ENCODE peak calls at places on chromosomes 6 and 20, in eight cellular contexts. One of them, this sample, is unnamed.

GRCh38 chr6:133923938-133924593 is 29.0 kb upstream of the TBPL1 start:
- DNase-seq in GM12865: peak; percentile 76
- DNase-seq in AG04450: peak; percentile 59
- DNase-seq in right atrium auricular region: no peak
- DNase-seq in GM10248: peak; percentile 54
- DNase-seq in tibial artery: peak; percentile 77
- DNase-seq in CD8-positive, alpha-beta T cell: peak; percentile 64
- DNase-seq in neural progenitor cell: peak; percentile 84
- DNase-seq in this sample: peak; percentile 59

GRCh38 chr6:170441316-170441715 is 111.8 kb downstream of the PSMB1 start:
- DNase-seq in GM12865: no peak
- DNase-seq in AG04450: no peak
- DNase-seq in CD8-positive, alpha-beta T cell: no peak
- DNase-seq in tibial artery: no peak
- DNase-seq in right atrium auricular region: no peak
- DNase-seq in GM10248: no peak
- DNase-seq in neural progenitor cell: no peak
- DNase-seq in this sample: no peak

GRCh38 chr20:35514371-35514960 is 15.0 kb downstream of the C20orf173 start:
- DNase-seq in GM10248: no peak
- DNase-seq in CD8-positive, alpha-beta T cell: no peak
- DNase-seq in AG04450: no peak
- DNase-seq in GM12865: no peak
- DNase-seq in right atrium auricular region: no peak
- DNase-seq in tibial artery: no peak
- DNase-seq in neural progenitor cell: no peak
- DNase-seq in this sample: no peak

GRCh38 chr6:167760979-167761793 is 65.5 kb upstream of the AFDN start:
- DNase-seq in AG04450: no peak
- DNase-seq in GM10248: no peak
- DNase-seq in GM12865: no peak
- DNase-seq in neural progenitor cell: no peak
- DNase-seq in right atrium auricular region: peak; percentile 81
- DNase-seq in tibial artery: peak; percentile 70
- DNase-seq in CD8-positive, alpha-beta T cell: no peak
- DNase-seq in this sample: no peak

GRCh38 chr6:34090495-34090894 is 55.4 kb downstream of the GRM4 start:
- DNase-seq in GM12865: no peak
- DNase-seq in CD8-positive, alpha-beta T cell: no peak
- DNase-seq in tibial artery: no peak
- DNase-seq in right atrium auricular region: no peak
- DNase-seq in neural progenitor cell: no peak
- DNase-seq in AG04450: no peak
- DNase-seq in GM10248: no peak
- DNase-seq in this sample: no peak

GRCh38 chr6:1825926-1826325 is 216.2 kb downstream of the FOXC1 start:
- DNase-seq in neural progenitor cell: no peak
- DNase-seq in tibial artery: no peak
- DNase-seq in GM10248: no peak
- DNase-seq in right atrium auricular region: no peak
- DNase-seq in AG04450: no peak
- DNase-seq in CD8-positive, alpha-beta T cell: no peak
- DNase-seq in GM12865: no peak
- DNase-seq in this sample: no peak

GRCh38 chr6:117491916-117492315 is 9.4 kb downstream of the DCBLD1 start:
- DNase-seq in GM10248: no peak
- DNase-seq in tibial artery: no peak
- DNase-seq in AG04450: no peak
- DNase-seq in right atrium auricular region: no peak
- DNase-seq in neural progenitor cell: no peak
- DNase-seq in GM12865: no peak
- DNase-seq in CD8-positive, alpha-beta T cell: no peak
- DNase-seq in this sample: no peak

GRCh38 chr20:48760403-48760889 is 67.4 kb downstream of the PREX1 start:
- DNase-seq in neural progenitor cell: no peak
- DNase-seq in AG04450: no peak
- DNase-seq in tibial artery: no peak
- DNase-seq in CD8-positive, alpha-beta T cell: peak; percentile 84
- DNase-seq in GM10248: peak; percentile 64
- DNase-seq in GM12865: peak; percentile 79
- DNase-seq in right atrium auricular region: no peak
- DNase-seq in this sample: peak; percentile 53

GRCh38 chr20:53737404-53738038 is 143.9 kb upstream of the ZNF217 start:
- DNase-seq in GM12865: peak; percentile 62
- DNase-seq in right atrium auricular region: no peak
- DNase-seq in tibial artery: no peak
- DNase-seq in neural progenitor cell: no peak
- DNase-seq in AG04450: no peak
- DNase-seq in GM10248: no peak
- DNase-seq in CD8-positive, alpha-beta T cell: no peak
- DNase-seq in this sample: no peak

GRCh38 chr6:26249959-26250805 is 114.8 kb upstream of the BTN3A2 start:
- DNase-seq in GM10248: no peak
- DNase-seq in AG04450: no peak
- DNase-seq in right atrium auricular region: no peak
- DNase-seq in CD8-positive, alpha-beta T cell: peak; percentile 82
- DNase-seq in neural progenitor cell: peak; percentile 93
- DNase-seq in GM12865: peak; percentile 95
- DNase-seq in tibial artery: no peak
- DNase-seq in this sample: peak; percentile 55
- TF ChIP-seq CTCF in GM10248: peak; percentile 59
- TF ChIP-seq CTCF in AG04450: peak; percentile 50
- TF ChIP-seq CTCF in right atrium auricular region: no peak
- TF ChIP-seq CTCF in CD8-positive, alpha-beta T cell: peak; percentile 57
- TF ChIP-seq CTCF in neural progenitor cell: peak; percentile 37
- TF ChIP-seq CTCF in GM12865: peak; percentile 53
- TF ChIP-seq CTCF in tibial artery: no peak
- TF ChIP-seq CTCF in this sample: peak; percentile 61

GRCh38 chr6:11822346-11822745 is 43.7 kb upstream of the ADTRP start:
- DNase-seq in GM10248: no peak
- DNase-seq in CD8-positive, alpha-beta T cell: no peak
- DNase-seq in AG04450: no peak
- DNase-seq in GM12865: peak; percentile 45
- DNase-seq in right atrium auricular region: no peak
- DNase-seq in neural progenitor cell: no peak
- DNase-seq in tibial artery: no peak
- DNase-seq in this sample: no peak
- TF ChIP-seq CTCF in GM10248: no peak
- TF ChIP-seq CTCF in CD8-positive, alpha-beta T cell: no peak
- TF ChIP-seq CTCF in AG04450: no peak
- TF ChIP-seq CTCF in GM12865: peak; percentile 4
- TF ChIP-seq CTCF in right atrium auricular region: no peak
- TF ChIP-seq CTCF in neural progenitor cell: no peak
- TF ChIP-seq CTCF in tibial artery: no peak
- TF ChIP-seq CTCF in this sample: peak; percentile 13

GRCh38 chr6:26196846-26197683 is 109.8 kb downstream of the HFE start:
- DNase-seq in tibial artery: peak; percentile 87
- DNase-seq in CD8-positive, alpha-beta T cell: peak; percentile 80
- DNase-seq in right atrium auricular region: peak; percentile 85
- DNase-seq in AG04450: peak; percentile 86
- DNase-seq in GM12865: peak; percentile 97
- DNase-seq in GM10248: peak; percentile 87
- DNase-seq in neural progenitor cell: peak; percentile 84
- DNase-seq in this sample: peak; percentile 87
- TF ChIP-seq CTCF in tibial artery: no peak
- TF ChIP-seq CTCF in CD8-positive, alpha-beta T cell: no peak
- TF ChIP-seq CTCF in right atrium auricular region: no peak
- TF ChIP-seq CTCF in AG04450: no peak
- TF ChIP-seq CTCF in GM12865: no peak
- TF ChIP-seq CTCF in GM10248: peak; percentile 11
- TF ChIP-seq CTCF in neural progenitor cell: no peak
- TF ChIP-seq CTCF in this sample: no peak

DNA sequence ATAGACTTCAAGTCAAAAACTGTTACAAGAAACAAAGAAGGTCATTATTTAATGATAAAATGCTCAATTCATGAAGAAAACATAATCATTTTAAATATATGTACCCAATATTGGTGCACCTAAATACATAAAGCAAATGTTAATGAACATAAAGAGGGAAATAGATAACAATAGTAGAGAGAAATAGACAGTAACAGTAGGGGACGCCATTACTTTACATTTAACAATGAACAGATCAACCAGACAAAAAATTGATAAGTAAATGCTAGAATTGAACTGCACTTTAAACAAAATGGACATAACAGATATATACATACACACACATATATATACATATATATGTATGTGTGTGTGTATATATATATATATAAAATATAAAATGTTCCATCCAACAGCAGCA is 37.4 kb downstream of the IL22RA2 start:
- DNase-seq in AG04450: no peak
- DNase-seq in tibial artery: no peak
- DNase-seq in neural progenitor cell: no peak
- DNase-seq in CD8-positive, alpha-beta T cell: no peak
- DNase-seq in right atrium auricular region: no peak
- DNase-seq in GM12865: no peak
- DNase-seq in GM10248: no peak
- DNase-seq in this sample: no peak
- TF ChIP-seq CTCF in AG04450: peak; percentile 32
- TF ChIP-seq CTCF in tibial artery: no peak
- TF ChIP-seq CTCF in neural progenitor cell: no peak
- TF ChIP-seq CTCF in CD8-positive, alpha-beta T cell: no peak
- TF ChIP-seq CTCF in right atrium auricular region: no peak
- TF ChIP-seq CTCF in GM12865: no peak
- TF ChIP-seq CTCF in GM10248: no peak
- TF ChIP-seq CTCF in this sample: no peak

GRCh38 chr20:9319687-9320384 is 194.6 kb upstream of the LAMP5 start:
- DNase-seq in neural progenitor cell: no peak
- DNase-seq in right atrium auricular region: no peak
- DNase-seq in tibial artery: no peak
- DNase-seq in GM10248: no peak
- DNase-seq in GM12865: no peak
- DNase-seq in CD8-positive, alpha-beta T cell: no peak
- DNase-seq in AG04450: no peak
- DNase-seq in this sample: no peak

GRCh38 chr20:9329356-9330092 is 184.9 kb upstream of the LAMP5 start:
- DNase-seq in GM10248: no peak
- DNase-seq in right atrium auricular region: no peak
- DNase-seq in GM12865: no peak
- DNase-seq in CD8-positive, alpha-beta T cell: no peak
- DNase-seq in AG04450: no peak
- DNase-seq in tibial artery: no peak
- DNase-seq in neural progenitor cell: no peak
- DNase-seq in this sample: no peak

GRCh38 chr20:9323622-9324021 is 190.8 kb upstream of the LAMP5 start:
- DNase-seq in tibial artery: no peak
- DNase-seq in neural progenitor cell: peak; percentile 41
- DNase-seq in CD8-positive, alpha-beta T cell: no peak
- DNase-seq in AG04450: no peak
- DNase-seq in GM10248: no peak
- DNase-seq in right atrium auricular region: no peak
- DNase-seq in GM12865: peak; percentile 6
- DNase-seq in this sample: no peak
- TF ChIP-seq CTCF in tibial artery: no peak
- TF ChIP-seq CTCF in neural progenitor cell: peak; percentile 49
- TF ChIP-seq CTCF in CD8-positive, alpha-beta T cell: no peak
- TF ChIP-seq CTCF in AG04450: peak; percentile 55
- TF ChIP-seq CTCF in GM10248: no peak
- TF ChIP-seq CTCF in right atrium auricular region: peak; percentile 19
- TF ChIP-seq CTCF in GM12865: peak; percentile 36
- TF ChIP-seq CTCF in this sample: no peak

DNA sequence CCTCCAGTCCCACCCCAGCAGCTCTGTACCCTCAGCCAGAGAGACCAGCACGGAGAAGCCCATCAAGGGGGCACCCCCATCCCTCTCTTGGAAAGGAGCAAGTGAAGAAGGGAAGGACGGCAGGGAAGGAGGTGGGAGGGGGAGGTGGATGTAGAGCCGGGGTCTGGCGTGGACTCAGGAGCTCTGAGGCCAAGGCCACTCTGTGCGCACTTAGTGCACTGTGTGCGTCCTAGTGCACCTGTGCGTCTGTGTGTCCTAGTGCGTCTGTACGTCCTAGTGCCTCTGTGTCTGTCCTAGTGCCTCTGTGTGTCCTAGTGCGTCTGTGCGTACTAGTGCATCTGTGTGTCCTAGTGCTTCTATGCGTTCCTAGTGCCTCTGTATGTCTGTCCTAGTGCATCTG is 54.2 kb downstream of the DSTN start:
- DNase-seq in CD8-positive, alpha-beta T cell: no peak
- DNase-seq in GM12865: no peak
- DNase-seq in tibial artery: peak; percentile 14
- DNase-seq in GM10248: no peak
- DNase-seq in AG04450: no peak
- DNase-seq in right atrium auricular region: no peak
- DNase-seq in neural progenitor cell: no peak
- DNase-seq in this sample: no peak
- TF ChIP-seq CTCF in CD8-positive, alpha-beta T cell: no peak
- TF ChIP-seq CTCF in GM12865: no peak
- TF ChIP-seq CTCF in tibial artery: no peak
- TF ChIP-seq CTCF in GM10248: no peak
- TF ChIP-seq CTCF in AG04450: no peak
- TF ChIP-seq CTCF in right atrium auricular region: no peak
- TF ChIP-seq CTCF in neural progenitor cell: no peak
- TF ChIP-seq CTCF in this sample: no peak

DNA sequence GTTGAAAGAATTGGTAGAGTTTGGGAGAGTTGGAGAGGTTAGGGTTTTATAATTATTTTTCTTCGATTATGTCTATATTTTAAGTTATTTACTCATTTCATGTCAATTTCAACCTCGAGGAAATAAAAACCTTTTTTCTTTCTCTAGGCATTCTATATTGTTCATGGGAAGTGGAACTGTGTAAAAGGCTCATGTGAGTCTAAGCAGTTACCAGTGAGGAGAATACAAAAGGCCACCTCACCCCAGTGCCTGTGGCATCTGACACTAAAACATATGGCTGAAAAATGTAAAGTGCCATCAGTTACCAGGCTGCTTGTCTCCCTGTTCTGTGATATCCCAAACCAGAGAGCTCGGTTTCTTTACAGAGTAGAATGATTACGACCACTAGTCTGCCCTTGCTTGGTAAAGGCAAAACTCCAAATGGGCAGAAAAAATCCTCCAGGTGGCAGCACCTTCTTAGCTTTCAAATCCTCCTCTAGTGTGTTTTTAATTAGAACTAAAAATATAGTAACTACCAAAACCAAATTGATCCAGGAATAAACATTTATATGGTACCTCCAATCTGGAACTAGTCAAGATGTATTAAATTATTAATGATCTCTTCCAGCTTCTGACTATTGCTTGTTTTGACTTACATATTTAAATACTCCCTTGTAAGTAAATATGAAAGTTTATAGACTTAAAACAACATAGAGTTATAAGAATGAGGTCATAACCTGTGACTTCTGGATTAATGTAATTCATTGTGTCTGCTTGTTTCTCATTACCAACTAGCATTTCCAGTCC is 122.6 kb upstream of the MCHR2 start:
- DNase-seq in AG04450: peak; percentile 52
- DNase-seq in GM12865: peak; percentile 71
- DNase-seq in CD8-positive, alpha-beta T cell: no peak
- DNase-seq in right atrium auricular region: no peak
- DNase-seq in neural progenitor cell: peak; percentile 74
- DNase-seq in tibial artery: no peak
- DNase-seq in GM10248: peak; percentile 26
- DNase-seq in this sample: peak; percentile 21
- TF ChIP-seq CTCF in AG04450: peak; percentile 83
- TF ChIP-seq CTCF in GM12865: peak; percentile 47
- TF ChIP-seq CTCF in CD8-positive, alpha-beta T cell: no peak
- TF ChIP-seq CTCF in right atrium auricular region: peak; percentile 46
- TF ChIP-seq CTCF in neural progenitor cell: peak; percentile 92
- TF ChIP-seq CTCF in tibial artery: peak; percentile 67
- TF ChIP-seq CTCF in GM10248: peak; percentile 50
- TF ChIP-seq CTCF in this sample: peak; percentile 64